ENCODE peak calls at places on chromosomes 6 and 20, in six cellular contexts. T, F, M, R, D and L are unnamed samples.

GRCh38 chr20:327041-327945 is 1.9 kb downstream of the SOX12 start:
- DNase-seq in T (peak), F (peak), M (peak), R (peak), D (peak), L (peak)

GRCh38 chr6:53335224-53335994 is 13.3 kb downstream of the ELOVL5 start:
- DNase-seq in T (peak), F (peak), M (no peak), R (peak), D (no peak), L (no peak)

GRCh38 chr6:109454483-109455160 is 950 bp downstream of the MICAL1 start:
- DNase-seq in T (peak), F (peak), M (no peak), R (peak), D (peak), L (no peak)

GRCh38 chr20:31566658-31567379 is 38.3 kb upstream of the ID1 start:
- DNase-seq in T (no peak), F (no peak), M (peak), R (no peak), D (no peak), L (peak)

GRCh38 chr20:45976132-45976531 is 4.1 kb upstream of the ZNF335 start:
- DNase-seq in T (no peak), F (no peak), M (no peak), R (no peak), D (no peak), L (no peak)

GRCh38 chr20:43448748-43449535 is 8.8 kb upstream of the SRSF6 start:
- DNase-seq in T (no peak), F (no peak), M (peak), R (peak), D (no peak), L (peak)

GRCh38 chr20:11522359-11522758 is 395.3 kb upstream of the BTBD3 start:
- DNase-seq in T (no peak), F (no peak), M (no peak), R (no peak), D (no peak), L (no peak)

GRCh38 chr20:2005359-2005758 is 11.5 kb upstream of the PDYN start:
- DNase-seq in T (no peak), F (no peak), M (peak), R (no peak), D (no peak), L (no peak)

GRCh38 chr6:162032620-162033019 is 694.9 kb downstream of the PRKN start:
- DNase-seq in T (no peak), F (no peak), M (no peak), R (no peak), D (no peak), L (no peak)

GRCh38 chr20:52419205-52419604 is 227.6 kb upstream of the ZFP64 start:
- DNase-seq in T (no peak), F (no peak), M (no peak), R (no peak), D (no peak), L (no peak)

GRCh38 chr20:51311636-51312479 is 230.7 kb downstream of the NFATC2 start:
- DNase-seq in T (no peak), F (no peak), M (peak), R (no peak), D (no peak), L (peak)

GRCh38 chr6:15741405-15741804 is 78.6 kb upstream of the DTNBP1 start:
- DNase-seq in T (no peak), F (no peak), M (no peak), R (no peak), D (no peak), L (no peak)

GRCh38 chr20:62824476-62825287 is 7.8 kb downstream of the COL9A3 start:
- DNase-seq in T (peak), F (no peak), M (peak), R (peak), D (no peak), L (peak)

GRCh38 chr20:44209691-44210421 is 715 bp downstream of the OSER1 start:
- DNase-seq in T (no peak), F (no peak), M (no peak), R (no peak), D (no peak), L (peak)

GRCh38 chr6:24255676-24256075 is 102.2 kb downstream of the DCDC2 start:
- DNase-seq in T (no peak), F (no peak), M (no peak), R (no peak), D (no peak), L (no peak)

GRCh38 chr6:132400641-132401119 is 595 bp downstream of the MOXD1 start:
- DNase-seq in T (no peak), F (no peak), M (peak), R (no peak), D (no peak), L (peak)

GRCh38 chr6:26296857-26297648 is 67.9 kb upstream of the BTN3A2 start:
- DNase-seq in T (no peak), F (no peak), M (no peak), R (no peak), D (no peak), L (no peak)

GRCh38 chr20:42159794-42160193 is 541.6 kb upstream of the CHD6 start:
- DNase-seq in T (no peak), F (no peak), M (no peak), R (no peak), D (no peak), L (no peak)

GRCh38 chr20:14521016-14521415 is 183.6 kb upstream of the FLRT3 start:
- DNase-seq in T (no peak), F (no peak), M (no peak), R (no peak), D (no peak), L (no peak)

GRCh38 chr6:160678744-160679401 is 14.8 kb upstream of the LPA start:
- DNase-seq in T (no peak), F (no peak), M (peak), R (no peak), D (no peak), L (peak)

GRCh38 chr6:45655630-45656422 is 278.1 kb upstream of the SUPT3H start:
- DNase-seq in T (no peak), F (no peak), M (no peak), R (no peak), D (no peak), L (no peak)

GRCh38 chr6:162726997-162727346 is 594 bp downstream of the PRKN start:
- DNase-seq in T (no peak), F (no peak), M (no peak), R (no peak), D (no peak), L (no peak)

GRCh38 chr20:33099842-33100538 is 20.5 kb downstream of the BPIFB4 start:
- DNase-seq in T (no peak), F (no peak), M (no peak), R (no peak), D (no peak), L (no peak)

GRCh38 chr6:166025149-166025898 is 142.3 kb downstream of the TBXT start:
- DNase-seq in T (no peak), F (no peak), M (no peak), R (no peak), D (peak), L (no peak)

GRCh38 chr6:28719275-28719940 is 193.7 kb downstream of the GPX5 start:
- DNase-seq in T (no peak), F (no peak), M (peak), R (no peak), D (no peak), L (peak)